ENCODE peak calls at places on chromosomes 12 and 14, in seven cellular contexts. V is left lung; R is GM12878; F is Caco-2; I is psoas muscle; S is CD8-positive, alpha-beta T cell; P is cardiac muscle cell. J is an unnamed sample. For H3K4me1, the result is how much of the 10 kb centered on the place peaks cover.

GRCh38 chr14:69484444-69485113 is at the start of gene PLEKHD1:
- DNase-seq in F (peak), S (no peak), R (no peak), P (no peak), I (no peak), V (peak), J (no peak)

GRCh38 chr12:1859643-1860042 is 39.3 kb downstream of the LRTM2 start:
- DNase-seq in S (no peak), I (no peak), F (peak), R (no peak), P (no peak), V (no peak), J (no peak)

GRCh38 chr12:2290091-2290490 is 237.3 kb downstream of the CACNA1C start:
- DNase-seq in F (peak), P (no peak), I (no peak), R (no peak), S (no peak), V (no peak), J (no peak)

GRCh38 chr12:58095002-58095401 is 153.6 kb downstream of the ATP23 start:
- DNase-seq in R (no peak), F (no peak), I (no peak), P (no peak), V (no peak), S (no peak), J (no peak)

GRCh38 chr12:75877588-75878381 is 153.8 kb downstream of the PHLDA1 start:
- DNase-seq in S (no peak), R (no peak), P (peak), F (no peak), I (no peak), V (no peak), J (no peak)

GRCh38 chr12:55717397-55718007 is 1.7 kb downstream of the BLOC1S1 start:
- DNase-seq in P (no peak), F (no peak), R (no peak), S (no peak), I (peak), V (no peak), J (no peak)

GRCh38 chr14:94375552-94376107 is 12.8 kb downstream of the SERPINA1 start:
- DNase-seq in P (no peak), I (no peak), F (no peak), R (no peak), S (no peak), V (peak), J (no peak)

GRCh38 chr12:43578782-43579181 is 26.8 kb upstream of the ADAMTS20 start:
- DNase-seq in R (no peak), V (no peak), P (no peak), S (no peak), F (no peak), I (no peak), J (no peak)

GRCh38 chr12:42094277-42094676 is 50.4 kb downstream of the GXYLT1 start:
- DNase-seq in I (no peak), R (no peak), F (no peak), S (peak), V (no peak), P (peak), J (no peak)

GRCh38 chr12:79373896-79374499 is 316.8 kb downstream of the PAWR start:
- DNase-seq in I (no peak), R (no peak), V (no peak), S (no peak), P (peak), F (peak), J (no peak)

GRCh38 chr14:92154283-92154942 is 32.6 kb downstream of the CPSF2 start:
- DNase-seq in I (no peak), S (no peak), P (no peak), R (no peak), F (no peak), V (no peak), J (no peak)

GRCh38 chr12:33605776-33606175 is 166.2 kb upstream of the SYT10 start:
- DNase-seq in I (no peak), S (no peak), F (no peak), R (no peak), V (no peak), P (peak), J (no peak)

GRCh38 chr14:37810094-37810801 is 214.8 kb downstream of the TTC6 start:
- DNase-seq in F (peak), V (no peak), I (no peak), P (no peak), S (no peak), R (no peak), J (no peak)

GRCh38 chr14:50333010-50333409 is 20.9 kb downstream of the DMAC2L start:
- DNase-seq in R (no peak), F (no peak), S (no peak), V (no peak), P (peak), I (no peak), J (no peak)

GRCh38 chr14:72700338-72701231 is 193.3 kb downstream of the DPF3 start:
- DNase-seq in R (no peak), V (no peak), P (peak), F (no peak), S (no peak), I (no peak), J (no peak)

GRCh38 chr14:73752297-73752992 is 38.3 kb upstream of the PNMA1 start:
- DNase-seq in S (peak), I (peak), R (no peak), P (peak), V (no peak), F (no peak), J (peak)

GRCh38 chr14:80867091-80867490 is 74.4 kb downstream of the CEP128 start:
- DNase-seq in V (no peak), P (no peak), R (no peak), I (no peak), F (no peak), S (no peak), J (no peak)

GRCh38 chr14:104965561-104966231 is 12.5 kb downstream of the AHNAK2 start:
- DNase-seq in V (no peak), S (no peak), F (no peak), I (peak), R (no peak), P (no peak), J (no peak)

GRCh38 chr14:30558675-30559555 is at the start of gene G2E3:
- DNase-seq in F (peak), S (peak), R (peak), V (peak), I (peak), P (peak), J (peak)

GRCh38 chr12:120235369-120236123 is 30.0 kb downstream of the PXN start:
- DNase-seq in V (no peak), I (no peak), R (no peak), S (no peak), P (no peak), F (no peak), J (no peak)

GRCh38 chr12:22234561-22234960 is 99.9 kb downstream of the ST8SIA1 start:
- DNase-seq in I (no peak), V (no peak), P (peak), S (no peak), R (no peak), F (no peak), J (no peak)

GRCh38 chr12:87266305-87266704 is 762.9 kb downstream of the C12orf50 start:
- DNase-seq in V (no peak), I (no peak), P (no peak), F (no peak), S (no peak), R (no peak), J (no peak)

GRCh38 chr12:75455839-75456238 is 24.7 kb upstream of the GLIPR1 start:
- DNase-seq in S (no peak), R (no peak), I (no peak), P (no peak), F (no peak), V (no peak), J (no peak)

GRCh38 chr12:12890815-12891645 is at the start of gene GPRC5A:
- DNase-seq in F (peak), V (peak), S (no peak), P (peak), R (no peak), I (peak), J (no peak)

GRCh38 chr12:49636979-49637378 is 13.6 kb downstream of the PRPF40B start:
- DNase-seq in F (peak), I (no peak), P (peak), R (no peak), V (peak), S (peak), J (no peak)

GRCh38 chr12:53961025-53961761 is 6.5 kb downstream of the HOXC12 start:
- DNase-seq in F (no peak), P (no peak), S (no peak), V (no peak), I (peak), R (no peak), J (no peak)

GRCh38 chr12:2902287-2902880 is 11.7 kb downstream of the TULP3 start:
- DNase-seq in S (no peak), V (no peak), P (peak), R (no peak), I (no peak), F (no peak), J (no peak)

GRCh38 chr12:6632026-6632978 is 3.5 kb downstream of the LPAR5 start:
- DNase-seq in P (no peak), S (peak), I (peak), R (peak), V (no peak), F (no peak), J (peak)

GRCh38 chr12:132500137-132500855 is 10.3 kb downstream of the FBRSL1 start:
- DNase-seq in S (no peak), I (no peak), P (no peak), F (no peak), V (no peak), R (no peak), J (no peak)
- H3K4me1 ChIP-seq in S (half or more), I (half or more), P (under half), F (under half), V (under half), R (under half), J (under half)

DNA sequence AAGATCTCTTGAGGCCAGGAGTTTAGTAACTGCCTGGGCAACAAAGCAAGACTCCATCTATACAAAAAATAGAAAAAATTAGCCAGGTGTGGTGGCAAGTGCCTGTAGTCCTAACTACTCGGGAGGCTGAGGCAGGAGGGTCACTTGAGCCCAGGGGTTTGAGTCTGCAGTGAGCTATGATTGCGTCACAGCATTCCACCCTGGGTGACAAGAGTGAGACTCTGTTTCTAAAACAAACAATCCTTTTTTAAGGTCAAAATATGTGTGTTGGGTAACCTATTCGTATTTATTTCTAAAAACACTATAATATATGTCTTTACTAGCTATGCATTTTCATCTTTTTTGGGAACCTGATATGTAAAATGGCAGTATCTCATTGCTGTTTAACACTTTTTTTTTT is 7.4 kb downstream of the FBXO21 start:
- DNase-seq in P (no peak), S (no peak), V (no peak), I (no peak), R (no peak), F (no peak), J (no peak)
- H3K4me1 ChIP-seq in P (under half), S (under half), V (under half), I (under half), R (under half), F (under half), J (under half)

DNA sequence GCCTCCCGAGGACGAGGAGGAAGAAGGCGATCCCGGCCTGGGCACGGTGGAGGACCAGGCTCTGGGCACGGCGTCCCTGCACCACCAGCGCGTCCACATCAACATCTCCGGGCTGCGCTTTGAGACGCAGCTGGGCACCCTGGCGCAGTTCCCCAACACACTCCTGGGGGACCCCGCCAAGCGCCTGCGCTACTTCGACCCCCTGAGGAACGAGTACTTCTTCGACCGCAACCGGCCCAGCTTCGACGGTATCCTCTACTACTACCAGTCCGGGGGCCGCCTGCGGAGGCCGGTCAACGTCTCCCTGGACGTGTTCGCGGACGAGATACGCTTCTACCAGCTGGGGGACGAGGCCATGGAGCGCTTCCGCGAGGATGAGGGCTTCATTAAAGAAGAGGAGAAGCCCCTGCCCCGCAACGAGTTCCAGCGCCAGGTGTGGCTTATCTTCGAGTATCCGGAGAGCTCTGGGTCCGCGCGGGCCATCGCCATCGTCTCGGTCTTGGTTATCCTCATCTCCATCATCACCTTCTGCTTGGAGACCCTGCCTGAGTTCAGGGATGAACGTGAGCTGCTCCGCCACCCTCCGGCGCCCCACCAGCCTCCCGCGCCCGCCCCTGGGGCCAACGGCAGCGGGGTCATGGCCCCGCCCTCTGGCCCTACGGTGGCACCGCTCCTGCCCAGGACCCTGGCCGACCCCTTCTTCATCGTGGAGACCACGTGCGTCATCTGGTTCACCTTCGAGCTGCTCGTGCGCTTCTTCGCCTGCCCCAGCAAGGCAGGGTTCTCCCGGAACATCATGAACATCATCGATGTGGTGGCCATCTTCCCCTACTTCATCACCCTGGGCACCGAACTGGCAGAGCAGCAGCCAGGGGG is 979 bp downstream of the KCNA5 start:
- DNase-seq in V (no peak), S (no peak), F (no peak), R (no peak), I (no peak), P (no peak), J (no peak)
- H3K4me1 ChIP-seq in V (under half), S (under half), F (under half), R (under half), I (under half), P (under half), J (under half)

GRCh38 chr12:124514145-124514995 is 53.0 kb downstream of the NCOR2 start:
- DNase-seq in I (no peak), F (no peak), S (no peak), P (no peak), R (no peak), V (no peak), J (no peak)
- H3K4me1 ChIP-seq in I (half or more), F (under half), S (under half), P (half or more), R (under half), V (half or more), J (under half)

J was measured in naive thymus-derived CD4-positive, alpha-beta T cell.